ENCODE peak calls at places on chromosomes 11 and 22, in nine cellular contexts. M, A, V, X, T, O, L, E and J are unnamed samples.

GRCh38 chr22:31616315-31616980 is 45.6 kb downstream of the PISD start:
- DNase-seq in M (no peak), A (no peak), V (no peak), X (no peak), T (no peak), O (peak; percentile 74), L (no peak), E (no peak), J (no peak)

GRCh38 chr11:8809605-8810272 is 101.2 kb upstream of the AKIP1 start:
- DNase-seq in M (no peak), A (no peak), V (no peak), X (no peak), T (no peak), O (no peak), L (no peak), E (no peak), J (no peak)

GRCh38 chr11:1402776-1403620 is 13.3 kb downstream of the BRSK2 start:
- DNase-seq in M (no peak), A (peak; percentile 29), V (no peak), X (no peak), T (no peak), O (no peak), L (no peak), E (no peak), J (no peak)

GRCh38 chr11:31805037-31805628 is 6.0 kb downstream of the PAX6 start:
- DNase-seq in M (no peak), A (no peak), V (peak; percentile 40), X (no peak), T (no peak), O (peak; percentile 32), L (no peak), E (no peak), J (no peak)

GRCh38 chr11:114260483-114260882 is 35.7 kb upstream of the NNMT start:
- DNase-seq in M (peak; percentile 80), A (no peak), V (no peak), X (no peak), T (no peak), O (no peak), L (no peak), E (no peak), J (no peak)

GRCh38 chr11:62621027-62621566 is 689 bp downstream of the B3GAT3 start:
- DNase-seq in M (no peak), A (no peak), V (no peak), X (no peak), T (no peak), O (no peak), L (no peak), E (no peak), J (no peak)

GRCh38 chr11:127202105-127202504 is 201.5 kb upstream of the KIRREL3 start:
- DNase-seq in M (no peak), A (no peak), V (no peak), X (no peak), T (no peak), O (no peak), L (no peak), E (no peak), J (no peak)

GRCh38 chr11:2412323-2412722 is 11.8 kb downstream of the TSSC4 start:
- DNase-seq in M (no peak), A (no peak), V (no peak), X (no peak), T (no peak), O (no peak), L (no peak), E (no peak), J (no peak)

GRCh38 chr11:48093795-48094642 is 113.7 kb downstream of the PTPRJ start:
- DNase-seq in M (no peak), A (no peak), V (no peak), X (peak; percentile 96), T (no peak), O (no peak), L (no peak), E (no peak), J (no peak)

GRCh38 chr11:8288824-8289223 is 25.1 kb upstream of the LMO1 start:
- DNase-seq in M (peak; percentile 53), A (no peak), V (no peak), X (no peak), T (no peak), O (peak; percentile 34), L (peak; percentile 9), E (no peak), J (peak; percentile 13)

GRCh38 chr11:1872267-1872985 is 19.3 kb downstream of the PRR33 start:
- DNase-seq in M (peak; percentile 67), A (no peak), V (no peak), X (no peak), T (no peak), O (peak; percentile 40), L (no peak), E (no peak), J (no peak)

GRCh38 chr11:126431401-126432064 is 76.0 kb downstream of the ST3GAL4 start:
- DNase-seq in M (peak; percentile 84), A (peak; percentile 80), V (no peak), X (no peak), T (no peak), O (no peak), L (no peak), E (no peak), J (no peak)

GRCh38 chr22:47247609-47248240 is 485.3 kb downstream of the TBC1D22A start:
- DNase-seq in M (no peak), A (no peak), V (no peak), X (no peak), T (no peak), O (no peak), L (no peak), E (no peak), J (no peak)

GRCh38 chr22:45208993-45209838 is 31.5 kb downstream of the KIAA0930 start:
- DNase-seq in M (peak; percentile 68), A (peak; percentile 77), V (peak; percentile 59), X (peak; percentile 77), T (peak; percentile 66), O (peak; percentile 54), L (peak; percentile 30), E (peak; percentile 57), J (no peak)

GRCh38 chr11:132962026-132962425 is 570.3 kb downstream of the OPCML start:
- DNase-seq in M (no peak), A (peak; percentile 19), V (no peak), X (peak; percentile 2), T (peak; percentile 48), O (no peak), L (no peak), E (no peak), J (no peak)

GRCh38 chr11:121141051-121141450 is 40.0 kb downstream of the TECTA start:
- DNase-seq in M (no peak), A (peak; percentile 12), V (no peak), X (no peak), T (no peak), O (no peak), L (no peak), E (no peak), J (no peak)

GRCh38 chr11:17598700-17599459 is 51.8 kb downstream of the OTOG start:
- DNase-seq in M (peak; percentile 73), A (peak; percentile 61), V (peak; percentile 94), X (peak; percentile 16), T (peak; percentile 26), O (peak; percentile 77), L (peak; percentile 50), E (peak; percentile 90), J (no peak)

GRCh38 chr11:6703247-6704063 is 20.3 kb upstream of the MRPL17 start:
- DNase-seq in M (no peak), A (peak; percentile 80), V (peak; percentile 23), X (no peak), T (no peak), O (no peak), L (no peak), E (peak; percentile 62), J (peak; percentile 80)
- TF ChIP-seq CTCF in M (peak; percentile 46), A (peak; percentile 49), V (peak; percentile 34), X (peak; percentile 66), T (peak; percentile 65), O (peak; percentile 54), L (no peak), E (peak; percentile 47), J (peak; percentile 84)

GRCh38 chr11:110249066-110249465 is 47.3 kb downstream of the RDX start:
- DNase-seq in M (no peak), A (peak; percentile 26), V (no peak), X (no peak), T (no peak), O (no peak), L (no peak), E (no peak), J (no peak)
- TF ChIP-seq CTCF in M (no peak), A (no peak), V (no peak), X (no peak), T (peak; percentile 37), O (peak; percentile 6), L (no peak), E (no peak), J (no peak)

DNA sequence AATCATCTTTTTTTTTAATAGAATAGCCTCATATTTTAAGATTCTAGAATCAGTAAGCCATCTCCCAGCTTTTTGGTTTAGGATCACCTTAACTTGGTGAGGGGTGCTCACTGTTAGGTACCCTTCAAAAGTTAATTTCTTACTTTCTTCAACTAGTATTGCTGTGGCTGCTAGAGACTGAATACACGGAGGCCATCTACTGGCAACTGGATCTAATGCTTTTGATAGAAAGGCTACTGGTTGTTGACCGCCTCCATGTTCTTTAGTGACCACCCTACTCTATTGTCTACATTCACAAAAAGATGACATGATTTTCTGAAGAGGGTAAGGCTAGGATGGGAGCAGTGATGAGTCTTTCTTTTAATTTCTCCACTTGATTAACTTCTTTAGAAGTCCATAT is 16.7 kb upstream of the ALDH3B2 start:
- DNase-seq in M (no peak), A (peak; percentile 13), V (no peak), X (no peak), T (no peak), O (no peak), L (no peak), E (no peak), J (no peak)
- TF ChIP-seq CTCF in M (no peak), A (peak; percentile 29), V (no peak), X (peak; percentile 22), T (peak; percentile 18), O (peak; percentile 12), L (no peak), E (no peak), J (no peak)

GRCh38 chr11:128548655-128549255 is 38.6 kb downstream of the ETS1 start:
- DNase-seq in M (peak; percentile 90), A (peak; percentile 39), V (peak; percentile 60), X (no peak), T (no peak), O (peak; percentile 76), L (no peak), E (peak; percentile 84), J (no peak)
- TF ChIP-seq CTCF in M (no peak), A (no peak), V (no peak), X (no peak), T (no peak), O (no peak), L (no peak), E (no peak), J (no peak)

GRCh38 chr11:13535819-13536218 is 40.0 kb upstream of the PTH start:
- DNase-seq in M (no peak), A (peak; percentile 7), V (no peak), X (no peak), T (no peak), O (no peak), L (no peak), E (no peak), J (no peak)
- TF ChIP-seq CTCF in M (no peak), A (no peak), V (no peak), X (no peak), T (no peak), O (no peak), L (no peak), E (peak; percentile 34), J (no peak)